ENCODE peak calls at places on chromosomes 16 and 17, in four cellular contexts. One of them, this sample, is unnamed.

GRCh38 chr17:61380836-61381525 is 18.7 kb upstream of the TBX2 start:
- DNase-seq in H1: no peak
- DNase-seq in stomach: no peak
- DNase-seq in SHP77 treated with DMSO at 0.1 percent for 48 hours: no peak
- DNase-seq in this sample: no peak

GRCh38 chr17:27415090-27415795 is 41.0 kb upstream of the KSR1 start:
- DNase-seq in stomach: no peak
- DNase-seq in H1: no peak
- DNase-seq in SHP77 treated with DMSO at 0.1 percent for 48 hours: no peak
- DNase-seq in this sample: peak

GRCh38 chr16:10103096-10103495 is 79.1 kb downstream of the GRIN2A start:
- DNase-seq in stomach: no peak
- DNase-seq in H1: no peak
- DNase-seq in SHP77 treated with DMSO at 0.1 percent for 48 hours: no peak
- DNase-seq in this sample: no peak

GRCh38 chr16:57530104-57530522 is 6.3 kb downstream of the CCDC102A start:
- DNase-seq in SHP77 treated with DMSO at 0.1 percent for 48 hours: no peak
- DNase-seq in H1: no peak
- DNase-seq in stomach: no peak
- DNase-seq in this sample: no peak

GRCh38 chr17:43360376-43360738 is 38.4 kb upstream of the ARL4D start:
- DNase-seq in stomach: peak
- DNase-seq in SHP77 treated with DMSO at 0.1 percent for 48 hours: peak
- DNase-seq in H1: no peak
- DNase-seq in this sample: no peak

GRCh38 chr16:19697756-19698318 is 20.2 kb downstream of the KNOP1 start:
- DNase-seq in SHP77 treated with DMSO at 0.1 percent for 48 hours: no peak
- DNase-seq in H1: no peak
- DNase-seq in stomach: peak
- DNase-seq in this sample: no peak

GRCh38 chr17:383771-384621 is 31.4 kb upstream of the RPH3AL start:
- DNase-seq in stomach: no peak
- DNase-seq in SHP77 treated with DMSO at 0.1 percent for 48 hours: no peak
- DNase-seq in H1: no peak
- DNase-seq in this sample: no peak

GRCh38 chr16:12499032-12499735 is 304.5 kb downstream of the CPPED1 start:
- DNase-seq in H1: no peak
- DNase-seq in SHP77 treated with DMSO at 0.1 percent for 48 hours: no peak
- DNase-seq in stomach: no peak
- DNase-seq in this sample: no peak

GRCh38 chr17:82949984-82950383 is 110.2 kb upstream of the ZNF750 start:
- DNase-seq in H1: no peak
- DNase-seq in stomach: no peak
- DNase-seq in SHP77 treated with DMSO at 0.1 percent for 48 hours: no peak
- DNase-seq in this sample: no peak

GRCh38 chr17:28839221-28839620 is 3.4 kb downstream of the FAM222B start:
- DNase-seq in H1: no peak
- DNase-seq in SHP77 treated with DMSO at 0.1 percent for 48 hours: no peak
- DNase-seq in stomach: no peak
- DNase-seq in this sample: no peak

GRCh38 chr17:15469260-15469659 is 1.8 kb upstream of the CDRT4 start:
- DNase-seq in SHP77 treated with DMSO at 0.1 percent for 48 hours: peak
- DNase-seq in H1: no peak
- DNase-seq in stomach: no peak
- DNase-seq in this sample: no peak

GRCh38 chr16:17416461-17417221 is 54.1 kb downstream of the XYLT1 start:
- DNase-seq in H1: no peak
- DNase-seq in SHP77 treated with DMSO at 0.1 percent for 48 hours: no peak
- DNase-seq in stomach: no peak
- DNase-seq in this sample: no peak

GRCh38 chr17:57482657-57483056 is 226.3 kb downstream of the MSI2 start:
- DNase-seq in H1: no peak
- DNase-seq in stomach: no peak
- DNase-seq in SHP77 treated with DMSO at 0.1 percent for 48 hours: no peak
- DNase-seq in this sample: no peak

GRCh38 chr16:12228607-12229499 is 252.3 kb downstream of the SNX29 start:
- DNase-seq in SHP77 treated with DMSO at 0.1 percent for 48 hours: peak
- DNase-seq in stomach: no peak
- DNase-seq in H1: peak
- DNase-seq in this sample: peak

GRCh38 chr16:82252582-82252981 is 82.6 kb upstream of the MPHOSPH6 start:
- DNase-seq in H1: no peak
- DNase-seq in SHP77 treated with DMSO at 0.1 percent for 48 hours: no peak
- DNase-seq in stomach: no peak
- DNase-seq in this sample: no peak

This sample was measured in CMK.